ENCODE peak calls at places on chromosomes 12 and 14, in seven cellular contexts. One of them, this sample, is unnamed.
A peak's percentile ranks its signal among the peaks of the same experiment; 100 is the strongest.

GRCh38 chr12:570949-571794 is 92.1 kb downstream of the NINJ2 start:
- DNase-seq in tibial artery: peak; percentile 93
- DNase-seq in kidney: peak; percentile 85
- DNase-seq in neural progenitor cell: peak; percentile 47
- DNase-seq in heart right ventricle: peak; percentile 77
- DNase-seq in body of pancreas: peak; percentile 73
- DNase-seq in right lobe of liver: peak; percentile 76
- DNase-seq in this sample: no peak

GRCh38 chr14:71103662-71104484 is 196.6 kb downstream of the PCNX1 start:
- DNase-seq in tibial artery: no peak
- DNase-seq in kidney: no peak
- DNase-seq in neural progenitor cell: peak; percentile 60
- DNase-seq in heart right ventricle: peak; percentile 12
- DNase-seq in body of pancreas: no peak
- DNase-seq in right lobe of liver: no peak
- DNase-seq in this sample: peak; percentile 25

GRCh38 chr12:22415342-22416309 is 81.1 kb upstream of the ST8SIA1 start:
- DNase-seq in tibial artery: no peak
- DNase-seq in kidney: no peak
- DNase-seq in neural progenitor cell: no peak
- DNase-seq in heart right ventricle: peak; percentile 49
- DNase-seq in body of pancreas: peak; percentile 47
- DNase-seq in right lobe of liver: no peak
- DNase-seq in this sample: no peak

GRCh38 chr14:95885278-95885677 is 8.6 kb downstream of the TUNAR start:
- DNase-seq in tibial artery: no peak
- DNase-seq in kidney: no peak
- DNase-seq in neural progenitor cell: no peak
- DNase-seq in heart right ventricle: no peak
- DNase-seq in body of pancreas: no peak
- DNase-seq in right lobe of liver: no peak
- DNase-seq in this sample: no peak

GRCh38 chr12:95548056-95548538 is 3.2 kb downstream of the USP44 start:
- DNase-seq in tibial artery: no peak
- DNase-seq in kidney: peak; percentile 76
- DNase-seq in neural progenitor cell: peak; percentile 84
- DNase-seq in heart right ventricle: no peak
- DNase-seq in body of pancreas: peak; percentile 48
- DNase-seq in right lobe of liver: peak; percentile 24
- DNase-seq in this sample: peak; percentile 66

GRCh38 chr12:128353271-128353670 is 86.3 kb downstream of the TMEM132C start:
- DNase-seq in tibial artery: no peak
- DNase-seq in kidney: no peak
- DNase-seq in neural progenitor cell: no peak
- DNase-seq in heart right ventricle: no peak
- DNase-seq in body of pancreas: no peak
- DNase-seq in right lobe of liver: no peak
- DNase-seq in this sample: no peak

GRCh38 chr12:45343269-45344051 is 127.6 kb downstream of the ANO6 start:
- DNase-seq in tibial artery: no peak
- DNase-seq in kidney: no peak
- DNase-seq in neural progenitor cell: no peak
- DNase-seq in heart right ventricle: peak; percentile 15
- DNase-seq in body of pancreas: no peak
- DNase-seq in right lobe of liver: no peak
- DNase-seq in this sample: no peak

GRCh38 chr12:45377815-45378214 is 161.9 kb downstream of the ANO6 start:
- DNase-seq in tibial artery: no peak
- DNase-seq in kidney: no peak
- DNase-seq in neural progenitor cell: no peak
- DNase-seq in heart right ventricle: no peak
- DNase-seq in body of pancreas: no peak
- DNase-seq in right lobe of liver: no peak
- DNase-seq in this sample: no peak

GRCh38 chr12:25332143-25332542 is 81.4 kb upstream of the KRAS start:
- DNase-seq in tibial artery: no peak
- DNase-seq in kidney: no peak
- DNase-seq in neural progenitor cell: no peak
- DNase-seq in heart right ventricle: no peak
- DNase-seq in body of pancreas: no peak
- DNase-seq in right lobe of liver: no peak
- DNase-seq in this sample: no peak

GRCh38 chr14:101979666-101980065 is 15.3 kb downstream of the DYNC1H1 start:
- DNase-seq in tibial artery: no peak
- DNase-seq in kidney: no peak
- DNase-seq in neural progenitor cell: no peak
- DNase-seq in heart right ventricle: no peak
- DNase-seq in body of pancreas: no peak
- DNase-seq in right lobe of liver: no peak
- DNase-seq in this sample: no peak

GRCh38 chr14:36619131-36619530 is 36.7 kb upstream of the NKX2-8 start:
- DNase-seq in tibial artery: no peak
- DNase-seq in kidney: no peak
- DNase-seq in neural progenitor cell: no peak
- DNase-seq in heart right ventricle: no peak
- DNase-seq in body of pancreas: no peak
- DNase-seq in right lobe of liver: no peak
- DNase-seq in this sample: no peak

GRCh38 chr14:96255501-96256366 is at the start of gene BDKRB1:
- DNase-seq in tibial artery: no peak
- DNase-seq in kidney: no peak
- DNase-seq in neural progenitor cell: no peak
- DNase-seq in heart right ventricle: no peak
- DNase-seq in body of pancreas: no peak
- DNase-seq in right lobe of liver: no peak
- DNase-seq in this sample: no peak

GRCh38 chr12:116969615-116970575 is 59.1 kb downstream of the FBXW8 start:
- DNase-seq in tibial artery: no peak
- DNase-seq in kidney: no peak
- DNase-seq in neural progenitor cell: peak; percentile 52
- DNase-seq in heart right ventricle: peak; percentile 50
- DNase-seq in body of pancreas: peak; percentile 52
- DNase-seq in right lobe of liver: no peak
- DNase-seq in this sample: peak; percentile 20

GRCh38 chr12:10341892-10342509 is 34.3 kb downstream of the KLRD1 start:
- DNase-seq in tibial artery: no peak
- DNase-seq in kidney: no peak
- DNase-seq in neural progenitor cell: no peak
- DNase-seq in heart right ventricle: no peak
- DNase-seq in body of pancreas: no peak
- DNase-seq in right lobe of liver: no peak
- DNase-seq in this sample: no peak

GRCh38 chr12:45789025-45789424 is 59.5 kb downstream of the ARID2 start:
- DNase-seq in tibial artery: no peak
- DNase-seq in kidney: no peak
- DNase-seq in neural progenitor cell: no peak
- DNase-seq in heart right ventricle: no peak
- DNase-seq in body of pancreas: no peak
- DNase-seq in right lobe of liver: no peak
- DNase-seq in this sample: no peak

GRCh38 chr12:97169922-97170321 is 262.9 kb downstream of the NEDD1 start:
- DNase-seq in tibial artery: no peak
- DNase-seq in kidney: no peak
- DNase-seq in neural progenitor cell: no peak
- DNase-seq in heart right ventricle: no peak
- DNase-seq in body of pancreas: no peak
- DNase-seq in right lobe of liver: no peak
- DNase-seq in this sample: no peak

GRCh38 chr14:94048676-94049624 is 22.8 kb downstream of the OTUB2 start:
- DNase-seq in tibial artery: peak; percentile 56
- DNase-seq in kidney: no peak
- DNase-seq in neural progenitor cell: no peak
- DNase-seq in heart right ventricle: no peak
- DNase-seq in body of pancreas: no peak
- DNase-seq in right lobe of liver: no peak
- DNase-seq in this sample: peak; percentile 87

GRCh38 chr14:23910081-23910875 is 43.3 kb upstream of the DHRS4 start:
- DNase-seq in tibial artery: no peak
- DNase-seq in kidney: no peak
- DNase-seq in neural progenitor cell: peak; percentile 69
- DNase-seq in heart right ventricle: no peak
- DNase-seq in body of pancreas: peak; percentile 57
- DNase-seq in right lobe of liver: no peak
- DNase-seq in this sample: peak; percentile 88

GRCh38 chr12:48824112-48824511 is 5.8 kb downstream of the CACNB3 start:
- DNase-seq in tibial artery: no peak
- DNase-seq in kidney: no peak
- DNase-seq in neural progenitor cell: no peak
- DNase-seq in heart right ventricle: no peak
- DNase-seq in body of pancreas: no peak
- DNase-seq in right lobe of liver: no peak
- DNase-seq in this sample: no peak

DNA sequence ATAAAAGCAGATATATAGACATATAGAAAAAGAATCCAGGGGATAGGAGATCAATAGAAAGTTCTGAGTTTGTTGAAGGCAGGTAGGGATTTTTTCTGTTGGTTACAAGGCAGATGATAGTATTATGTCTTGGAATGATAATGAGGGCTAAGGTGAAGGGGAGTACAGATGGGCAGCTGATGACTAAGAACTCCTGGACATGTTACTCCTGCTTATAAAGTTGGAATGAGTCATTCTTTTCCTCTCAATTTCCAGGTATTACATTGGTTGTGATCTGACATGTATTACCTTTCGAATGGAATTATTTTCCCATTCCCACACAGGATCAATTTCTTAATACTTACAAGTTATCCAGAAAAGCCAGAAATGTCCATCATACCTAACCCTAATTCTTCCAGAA is 545.2 kb upstream of the MGAT4C start:
- DNase-seq in tibial artery: no peak
- DNase-seq in kidney: no peak
- DNase-seq in neural progenitor cell: no peak
- DNase-seq in heart right ventricle: no peak
- DNase-seq in body of pancreas: no peak
- DNase-seq in right lobe of liver: no peak
- DNase-seq in this sample: no peak
- H3K27ac ChIP-seq in tibial artery: no peak overlapping the region
- H3K27ac ChIP-seq in kidney: no peak overlapping the region
- H3K27ac ChIP-seq in neural progenitor cell: no peak overlapping the region
- H3K27ac ChIP-seq in heart right ventricle: no peak overlapping the region
- H3K27ac ChIP-seq in body of pancreas: no peak overlapping the region
- H3K27ac ChIP-seq in right lobe of liver: no peak overlapping the region
- H3K27ac ChIP-seq in this sample: no peak overlapping the region

GRCh38 chr14:50059773-50060629 is 56.4 kb downstream of the VCPKMT start:
- DNase-seq in tibial artery: no peak
- DNase-seq in kidney: no peak
- DNase-seq in neural progenitor cell: no peak
- DNase-seq in heart right ventricle: no peak
- DNase-seq in body of pancreas: no peak
- DNase-seq in right lobe of liver: no peak
- DNase-seq in this sample: no peak

GRCh38 chr14:50056457-50056856 is 59.9 kb downstream of the VCPKMT start:
- DNase-seq in tibial artery: no peak
- DNase-seq in kidney: peak; percentile 46
- DNase-seq in neural progenitor cell: no peak
- DNase-seq in heart right ventricle: no peak
- DNase-seq in body of pancreas: no peak
- DNase-seq in right lobe of liver: no peak
- DNase-seq in this sample: no peak

GRCh38 chr14:50055461-50056228 is 60.7 kb downstream of the VCPKMT start:
- DNase-seq in tibial artery: no peak
- DNase-seq in kidney: peak; percentile 64
- DNase-seq in neural progenitor cell: peak; percentile 10
- DNase-seq in heart right ventricle: no peak
- DNase-seq in body of pancreas: no peak
- DNase-seq in right lobe of liver: no peak
- DNase-seq in this sample: peak; percentile 45

GRCh38 chr14:50057331-50057730 is 59.0 kb downstream of the VCPKMT start:
- DNase-seq in tibial artery: no peak
- DNase-seq in kidney: peak; percentile 6
- DNase-seq in neural progenitor cell: no peak
- DNase-seq in heart right ventricle: no peak
- DNase-seq in body of pancreas: no peak
- DNase-seq in right lobe of liver: no peak
- DNase-seq in this sample: no peak

GRCh38 chr14:50058112-50058511 is 58.3 kb downstream of the VCPKMT start:
- DNase-seq in tibial artery: no peak
- DNase-seq in kidney: no peak
- DNase-seq in neural progenitor cell: no peak
- DNase-seq in heart right ventricle: no peak
- DNase-seq in body of pancreas: no peak
- DNase-seq in right lobe of liver: no peak
- DNase-seq in this sample: no peak
- TF ChIP-seq CTCF in tibial artery: no peak
- TF ChIP-seq CTCF in kidney: no peak
- TF ChIP-seq CTCF in neural progenitor cell: no peak
- TF ChIP-seq CTCF in heart right ventricle: no peak
- TF ChIP-seq CTCF in body of pancreas: no peak
- TF ChIP-seq CTCF in right lobe of liver: no peak
- TF ChIP-seq CTCF in this sample: no peak

DNA sequence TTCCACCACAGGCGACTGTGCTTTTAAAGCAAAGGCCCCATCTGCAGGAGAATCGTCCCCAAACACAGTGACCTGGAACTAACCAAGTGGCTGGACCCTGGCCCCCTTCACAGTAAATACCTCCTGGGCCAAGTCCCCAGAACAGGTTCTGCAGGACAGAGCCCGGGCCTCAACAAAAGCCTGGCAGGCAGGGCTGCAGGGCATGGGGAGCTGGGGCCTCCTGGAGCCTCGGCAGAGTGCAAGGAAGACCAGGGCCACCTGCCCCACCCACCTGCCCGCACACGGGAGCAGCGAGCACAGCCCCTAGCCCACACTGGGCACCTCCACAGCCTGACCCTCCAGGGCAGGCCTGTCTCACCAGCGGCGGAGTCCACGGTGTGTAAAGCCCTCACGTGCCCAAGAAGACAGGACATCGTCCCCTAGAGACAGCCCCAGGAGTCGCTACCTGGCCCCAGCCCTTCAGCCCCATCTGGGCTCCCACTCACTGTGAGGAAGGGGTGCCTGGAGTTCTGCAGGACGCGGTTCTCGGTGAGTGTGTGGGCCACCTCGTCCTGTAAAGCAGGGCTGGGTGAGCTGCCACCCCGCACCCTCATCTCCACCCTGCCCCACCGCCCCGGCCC is 21.0 kb downstream of the AKT1 start:
- DNase-seq in tibial artery: no peak
- DNase-seq in kidney: no peak
- DNase-seq in neural progenitor cell: no peak
- DNase-seq in heart right ventricle: no peak
- DNase-seq in body of pancreas: peak; percentile 87
- DNase-seq in right lobe of liver: no peak
- DNase-seq in this sample: no peak
- H3K36me3 ChIP-seq in tibial artery: peaks cover 65% of the 10 kb centered on the region
- H3K36me3 ChIP-seq in kidney: peaks cover 2% of the 10 kb centered on the region
- H3K36me3 ChIP-seq in neural progenitor cell: no peaks in the 10 kb centered on the region
- H3K36me3 ChIP-seq in heart right ventricle: peaks cover 11% of the 10 kb centered on the region
- H3K36me3 ChIP-seq in body of pancreas: peaks cover 13% of the 10 kb centered on the region
- H3K36me3 ChIP-seq in right lobe of liver: peaks cover 25% of the 10 kb centered on the region
- H3K36me3 ChIP-seq in this sample: peaks cover 63% of the 10 kb centered on the region

DNA sequence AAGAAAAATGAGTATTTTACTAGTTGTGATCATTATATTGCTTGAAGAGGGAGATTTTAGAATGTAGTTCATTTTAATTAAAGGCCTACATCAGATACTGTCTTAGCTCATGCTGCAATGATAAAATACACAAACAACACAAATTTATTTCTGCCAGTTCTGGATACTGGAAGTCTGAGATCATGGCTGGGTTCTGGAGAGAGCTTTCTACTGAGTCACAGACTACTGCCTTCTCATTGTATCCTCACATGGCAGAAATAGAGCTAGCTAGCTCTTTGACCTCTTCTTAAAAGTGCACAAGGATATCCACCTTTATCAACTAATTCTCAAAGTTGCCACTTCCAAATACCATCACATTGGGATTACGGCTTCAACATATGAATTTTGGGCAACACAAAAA is 53.8 kb downstream of the MIS18BP1 start:
- DNase-seq in tibial artery: no peak
- DNase-seq in kidney: no peak
- DNase-seq in neural progenitor cell: no peak
- DNase-seq in heart right ventricle: no peak
- DNase-seq in body of pancreas: no peak
- DNase-seq in right lobe of liver: no peak
- DNase-seq in this sample: no peak
- H3K27ac ChIP-seq in tibial artery: no peak overlapping the region
- H3K27ac ChIP-seq in kidney: no peak overlapping the region
- H3K27ac ChIP-seq in neural progenitor cell: no peak overlapping the region
- H3K27ac ChIP-seq in heart right ventricle: no peak overlapping the region
- H3K27ac ChIP-seq in body of pancreas: no peak overlapping the region
- H3K27ac ChIP-seq in right lobe of liver: no peak overlapping the region
- H3K27ac ChIP-seq in this sample: no peak overlapping the region